ENCODE peak calls at places on chromosome 21, in six cellular contexts. X, M, P, A, L and I are unnamed samples.

GRCh38 chr21:21547368-21547953 is 549.3 kb downstream of the NCAM2 start:
- DNase-seq in P (no peak), L (peak; percentile 75), A (no peak), M (no peak), X (no peak), I (no peak)

GRCh38 chr21:44259082-44259705 is 2.5 kb downstream of the DNMT3L start:
- DNase-seq in M (no peak), X (no peak), L (no peak), P (no peak), A (no peak), I (no peak)

GRCh38 chr21:15437873-15438272 is 291.9 kb upstream of the USP25 start:
- DNase-seq in P (no peak), M (peak; percentile 60), A (no peak), L (peak; percentile 75), X (no peak), I (no peak)

GRCh38 chr21:38352536-38353219 is 95.9 kb downstream of the KCNJ15 start:
- DNase-seq in P (peak; percentile 59), X (peak; percentile 21), M (peak; percentile 85), L (peak; percentile 82), A (no peak), I (peak; percentile 69)

GRCh38 chr21:34885125-34885524 is 164.0 kb downstream of the RUNX1 start:
- DNase-seq in A (no peak), P (peak; percentile 29), X (no peak), L (no peak), M (no peak), I (no peak)

GRCh38 chr21:43573921-43574320 is 85.4 kb downstream of the HSF2BP start:
- DNase-seq in P (no peak), A (no peak), L (peak; percentile 73), X (no peak), M (no peak), I (no peak)

GRCh38 chr21:43922949-43923348 is 57.9 kb downstream of the AGPAT3 start:
- DNase-seq in P (no peak), X (no peak), A (no peak), M (no peak), L (no peak), I (no peak)

GRCh38 chr21:33229776-33230517 is at the start of gene IFNAR2:
- DNase-seq in P (peak; percentile 79), X (peak; percentile 61), M (peak; percentile 46), L (peak; percentile 53), A (no peak), I (no peak)

GRCh38 chr21:14815001-14815400 is 249.8 kb downstream of the NRIP1 start:
- DNase-seq in A (no peak), L (no peak), P (no peak), M (no peak), X (no peak), I (no peak)

GRCh38 chr21:33698088-33698487 is 55.8 kb downstream of the ITSN1 start:
- DNase-seq in A (no peak), M (no peak), P (no peak), X (no peak), L (no peak), I (no peak)

GRCh38 chr21:42583992-42584641 is 69.3 kb upstream of the PDE9A start:
- DNase-seq in X (no peak), M (no peak), L (no peak), A (no peak), P (no peak), I (no peak)

GRCh38 chr21:34844924-34845238 is 176.1 kb downstream of the CLIC6 start:
- DNase-seq in P (no peak), A (no peak), M (no peak), L (no peak), X (no peak), I (no peak)

GRCh38 chr21:46084041-46084561 is 13.8 kb upstream of the COL6A2 start:
- DNase-seq in P (no peak), L (no peak), X (no peak), A (no peak), M (no peak), I (no peak)

GRCh38 chr21:42654179-42654912 is 925 bp downstream of the PDE9A start:
- DNase-seq in X (no peak), P (peak; percentile 43), M (no peak), L (no peak), A (no peak), I (no peak)

GRCh38 chr21:16870116-16870515 is 642.7 kb upstream of the CXADR start:
- DNase-seq in X (no peak), P (no peak), A (no peak), L (peak; percentile 68), M (peak; percentile 13), I (no peak)

GRCh38 chr21:19547951-19548635 is 1144.5 kb upstream of the TMPRSS15 start:
- DNase-seq in M (no peak), X (no peak), P (no peak), L (no peak), A (no peak), I (no peak)

DNA sequence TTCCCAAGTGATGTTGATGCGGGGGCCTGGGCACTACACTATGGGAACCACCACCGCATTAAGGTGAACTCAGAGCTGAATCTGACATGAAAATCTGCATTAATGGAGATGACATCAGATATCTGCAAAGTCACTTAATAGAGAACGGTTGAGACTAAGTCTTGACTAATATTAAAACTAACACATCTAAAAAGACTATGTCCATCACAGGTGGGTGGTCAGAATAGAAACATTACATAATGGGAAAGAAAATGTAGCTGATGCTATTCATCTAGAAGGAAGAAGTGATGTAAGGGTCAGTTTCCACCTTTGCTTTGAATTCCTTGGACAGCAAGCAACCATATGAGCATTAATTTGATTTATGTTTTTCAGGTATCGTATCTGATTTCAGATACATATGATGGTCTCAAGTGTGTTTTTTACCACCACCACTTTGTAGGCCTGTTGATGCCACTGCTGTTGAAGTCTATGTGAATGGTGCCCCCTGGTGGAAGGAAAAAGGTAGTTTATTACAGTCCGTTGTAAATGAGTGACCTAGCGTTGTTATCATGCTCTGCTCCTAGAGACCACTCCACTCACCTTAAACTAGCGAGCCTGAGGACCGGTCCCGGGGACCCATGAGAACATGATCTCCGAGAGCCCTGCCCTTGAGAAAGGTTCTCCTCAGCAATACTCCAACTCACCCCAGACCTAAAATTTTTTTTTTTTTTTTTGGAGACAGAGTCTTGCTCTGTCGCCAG is 73.5 kb downstream of the BACH1 start:
- DNase-seq in M (peak; percentile 91), P (peak; percentile 75), X (peak; percentile 47), A (peak; percentile 10), L (peak; percentile 92), I (peak; percentile 68)
- TF ChIP-seq CTCF in M (peak; percentile 60), P (peak; percentile 64), X (peak; percentile 83), A (peak; percentile 55), L (peak; percentile 78), I (peak; percentile 94)

GRCh38 chr21:25870084-25870483 is 135.3 kb downstream of the GABPA start:
- DNase-seq in L (no peak), M (no peak), A (no peak), X (no peak), P (no peak), I (no peak)

GRCh38 chr21:25867041-25867440 is 132.3 kb downstream of the GABPA start:
- DNase-seq in L (no peak), A (no peak), M (no peak), X (no peak), P (no peak), I (no peak)

GRCh38 chr21:25872271-25872670 is 137.5 kb downstream of the GABPA start:
- DNase-seq in A (no peak), L (no peak), X (no peak), P (no peak), M (no peak), I (no peak)

GRCh38 chr21:25871566-25871965 is 136.8 kb downstream of the GABPA start:
- DNase-seq in M (no peak), L (no peak), A (no peak), P (no peak), X (no peak), I (no peak)
- TF ChIP-seq CTCF in M (peak; percentile 0), L (peak; percentile 26), A (no peak), P (no peak), X (no peak), I (peak; percentile 47)

GRCh38 chr21:41319273-41319672 is 2.7 kb downstream of the FAM3B start:
- DNase-seq in P (peak; percentile 25), M (no peak), L (no peak), A (no peak), X (no peak), I (no peak)

GRCh38 chr21:41321211-41321907 is 4.8 kb downstream of the FAM3B start:
- DNase-seq in L (no peak), X (no peak), A (no peak), P (no peak), M (no peak), I (no peak)

GRCh38 chr21:41325138-41325537 is 8.5 kb downstream of the FAM3B start:
- DNase-seq in L (no peak), X (no peak), M (no peak), A (no peak), P (no peak), I (no peak)

GRCh38 chr21:41321908-41322495 is 5.4 kb downstream of the FAM3B start:
- DNase-seq in L (no peak), P (no peak), A (no peak), M (no peak), X (no peak), I (no peak)

GRCh38 chr21:41322496-41323382 is 6.1 kb downstream of the FAM3B start:
- DNase-seq in P (no peak), L (no peak), X (no peak), A (no peak), M (no peak), I (no peak)
- TF ChIP-seq CTCF in P (no peak), L (no peak), X (no peak), A (no peak), M (no peak), I (no peak)

GRCh38 chr21:36663033-36663855 is 35.7 kb upstream of the SIM2 start:
- DNase-seq in P (no peak), X (no peak), A (no peak), M (peak; percentile 16), L (peak; percentile 30), I (peak; percentile 2)

GRCh38 chr21:36664678-36665022 is 34.3 kb upstream of the SIM2 start:
- DNase-seq in P (no peak), M (no peak), X (no peak), L (no peak), A (no peak), I (no peak)

GRCh38 chr21:36658926-36659325 is 40.0 kb upstream of the SIM2 start:
- DNase-seq in M (no peak), A (no peak), X (no peak), P (no peak), L (no peak), I (no peak)

GRCh38 chr21:36657999-36658398 is 40.9 kb upstream of the SIM2 start:
- DNase-seq in L (no peak), X (no peak), P (no peak), M (no peak), A (no peak), I (no peak)

DNA sequence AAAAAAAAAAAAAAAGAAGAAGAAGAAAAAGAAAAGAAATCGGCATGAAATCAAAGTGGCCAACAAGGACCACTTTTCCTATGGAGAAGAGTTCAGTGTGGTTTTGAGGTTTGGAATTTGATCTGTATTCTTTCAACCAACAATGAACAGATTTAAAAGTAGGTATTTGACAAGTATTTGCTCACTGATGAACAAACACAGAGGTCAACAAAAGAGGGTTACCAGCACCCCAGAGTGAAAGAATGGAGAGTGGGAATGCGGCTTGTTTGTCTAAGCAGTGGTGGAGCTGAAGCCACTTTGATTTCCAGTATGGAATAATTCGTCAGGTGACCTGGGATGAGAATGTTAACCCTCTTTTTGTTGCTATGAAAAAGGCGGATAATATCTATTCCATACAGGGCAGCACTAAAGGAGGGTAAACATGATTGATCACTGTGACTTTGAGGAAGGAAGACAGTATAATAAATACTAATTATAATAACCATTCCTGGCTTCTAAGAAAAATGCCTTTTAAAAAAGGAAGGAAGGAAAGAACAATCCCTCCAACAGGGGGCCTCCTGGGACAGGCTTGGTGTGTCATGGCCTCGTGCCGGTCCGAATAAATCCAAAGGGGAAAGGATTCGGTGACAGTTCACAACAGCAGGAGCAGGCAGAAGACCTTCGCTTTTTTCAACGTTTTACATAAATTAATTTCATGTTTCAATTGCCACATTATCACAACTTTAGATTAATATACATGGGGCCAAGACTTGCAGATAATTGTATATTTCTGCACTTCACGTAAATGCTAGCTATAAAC is 37.2 kb upstream of the SIM2 start:
- DNase-seq in X (no peak), P (peak; percentile 41), M (peak; percentile 28), L (peak; percentile 46), A (no peak), I (peak; percentile 4)
- TF ChIP-seq CTCF in X (no peak), P (peak; percentile 21), M (peak; percentile 56), L (peak; percentile 75), A (no peak), I (peak; percentile 74)